ENCODE peak calls at places on chromosomes 2 and 18, in eight cellular contexts. One of them, this sample, is unnamed.

GRCh38 chr2:67186871-67187270 is 210.3 kb upstream of the ETAA1 start:
- DNase-seq in tibial artery: no peak
- DNase-seq in epithelial cell of esophagus: peak
- DNase-seq in MM.1S: no peak
- DNase-seq in AG09309: no peak
- DNase-seq in Caco-2: no peak
- DNase-seq in NB4: no peak
- DNase-seq in neuronal stem cell: no peak
- DNase-seq in this sample: no peak

GRCh38 chr2:171522057-171522803 is at the start of gene CYBRD1:
- DNase-seq in Caco-2: peak
- DNase-seq in tibial artery: peak
- DNase-seq in MM.1S: no peak
- DNase-seq in AG09309: peak
- DNase-seq in epithelial cell of esophagus: peak
- DNase-seq in neuronal stem cell: peak
- DNase-seq in NB4: peak
- DNase-seq in this sample: peak

GRCh38 chr2:61247204-61247812 is 85.3 kb downstream of the C2orf74 start:
- DNase-seq in NB4: no peak
- DNase-seq in neuronal stem cell: no peak
- DNase-seq in epithelial cell of esophagus: peak
- DNase-seq in AG09309: peak
- DNase-seq in MM.1S: no peak
- DNase-seq in Caco-2: no peak
- DNase-seq in tibial artery: no peak
- DNase-seq in this sample: no peak

GRCh38 chr2:74843371-74844298 is 9.7 kb downstream of the HK2 start:
- DNase-seq in NB4: peak
- DNase-seq in tibial artery: no peak
- DNase-seq in neuronal stem cell: no peak
- DNase-seq in AG09309: no peak
- DNase-seq in Caco-2: no peak
- DNase-seq in epithelial cell of esophagus: peak
- DNase-seq in MM.1S: peak
- DNase-seq in this sample: no peak

GRCh38 chr2:63893163-63893562 is 51.5 kb downstream of the UGP2 start:
- DNase-seq in AG09309: no peak
- DNase-seq in epithelial cell of esophagus: no peak
- DNase-seq in tibial artery: no peak
- DNase-seq in MM.1S: no peak
- DNase-seq in neuronal stem cell: no peak
- DNase-seq in NB4: no peak
- DNase-seq in Caco-2: no peak
- DNase-seq in this sample: no peak

GRCh38 chr2:44902767-44903166 is 38.7 kb upstream of the SIX3 start:
- DNase-seq in neuronal stem cell: no peak
- DNase-seq in epithelial cell of esophagus: no peak
- DNase-seq in MM.1S: peak
- DNase-seq in tibial artery: no peak
- DNase-seq in Caco-2: no peak
- DNase-seq in AG09309: no peak
- DNase-seq in NB4: peak
- DNase-seq in this sample: no peak

GRCh38 chr2:65040414-65041261 is 15.6 kb upstream of the CEP68 start:
- DNase-seq in Caco-2: peak
- DNase-seq in epithelial cell of esophagus: peak
- DNase-seq in tibial artery: peak
- DNase-seq in NB4: peak
- DNase-seq in MM.1S: peak
- DNase-seq in neuronal stem cell: peak
- DNase-seq in AG09309: peak
- DNase-seq in this sample: peak

GRCh38 chr2:174330945-174331619 is 3.7 kb upstream of the SP9 start:
- DNase-seq in MM.1S: no peak
- DNase-seq in NB4: no peak
- DNase-seq in AG09309: no peak
- DNase-seq in epithelial cell of esophagus: no peak
- DNase-seq in tibial artery: no peak
- DNase-seq in neuronal stem cell: peak
- DNase-seq in Caco-2: no peak
- DNase-seq in this sample: no peak

GRCh38 chr2:138035597-138036217 is 71.4 kb downstream of the HNMT start:
- DNase-seq in Caco-2: peak
- DNase-seq in epithelial cell of esophagus: peak
- DNase-seq in MM.1S: no peak
- DNase-seq in NB4: no peak
- DNase-seq in neuronal stem cell: no peak
- DNase-seq in tibial artery: no peak
- DNase-seq in AG09309: peak
- DNase-seq in this sample: no peak

GRCh38 chr2:39920318-39920775 is 141.3 kb upstream of the THUMPD2 start:
- DNase-seq in MM.1S: no peak
- DNase-seq in NB4: no peak
- DNase-seq in Caco-2: peak
- DNase-seq in epithelial cell of esophagus: no peak
- DNase-seq in AG09309: no peak
- DNase-seq in tibial artery: no peak
- DNase-seq in neuronal stem cell: no peak
- DNase-seq in this sample: no peak

GRCh38 chr2:191571163-191571769 is 106.7 kb upstream of the NABP1 start:
- DNase-seq in tibial artery: no peak
- DNase-seq in epithelial cell of esophagus: peak
- DNase-seq in MM.1S: peak
- DNase-seq in AG09309: peak
- DNase-seq in Caco-2: no peak
- DNase-seq in NB4: peak
- DNase-seq in neuronal stem cell: no peak
- DNase-seq in this sample: no peak

GRCh38 chr2:11903085-11903484 is 156.7 kb downstream of the LPIN1 start:
- DNase-seq in Caco-2: no peak
- DNase-seq in epithelial cell of esophagus: no peak
- DNase-seq in MM.1S: no peak
- DNase-seq in neuronal stem cell: no peak
- DNase-seq in NB4: peak
- DNase-seq in AG09309: no peak
- DNase-seq in tibial artery: no peak
- DNase-seq in this sample: no peak

GRCh38 chr2:72630767-72631166 is 195.1 kb downstream of the EXOC6B start:
- DNase-seq in Caco-2: no peak
- DNase-seq in tibial artery: no peak
- DNase-seq in NB4: no peak
- DNase-seq in MM.1S: no peak
- DNase-seq in neuronal stem cell: no peak
- DNase-seq in AG09309: no peak
- DNase-seq in epithelial cell of esophagus: peak
- DNase-seq in this sample: no peak

GRCh38 chr2:51237626-51238271 is 205.8 kb upstream of the NRXN1 start:
- DNase-seq in epithelial cell of esophagus: no peak
- DNase-seq in AG09309: no peak
- DNase-seq in neuronal stem cell: no peak
- DNase-seq in MM.1S: no peak
- DNase-seq in Caco-2: no peak
- DNase-seq in NB4: no peak
- DNase-seq in tibial artery: no peak
- DNase-seq in this sample: no peak

GRCh38 chr2:127037456-127037855 is 69.5 kb downstream of the BIN1 start:
- DNase-seq in AG09309: no peak
- DNase-seq in MM.1S: no peak
- DNase-seq in NB4: no peak
- DNase-seq in epithelial cell of esophagus: no peak
- DNase-seq in Caco-2: no peak
- DNase-seq in tibial artery: no peak
- DNase-seq in neuronal stem cell: no peak
- DNase-seq in this sample: no peak

GRCh38 chr18:8091042-8091441 is 518.2 kb upstream of the RAB12 start:
- DNase-seq in neuronal stem cell: no peak
- DNase-seq in NB4: no peak
- DNase-seq in Caco-2: no peak
- DNase-seq in epithelial cell of esophagus: no peak
- DNase-seq in tibial artery: no peak
- DNase-seq in AG09309: no peak
- DNase-seq in MM.1S: no peak
- DNase-seq in this sample: no peak

GRCh38 chr2:12929806-12930205 is 213.1 kb downstream of the TRIB2 start:
- DNase-seq in MM.1S: no peak
- DNase-seq in neuronal stem cell: no peak
- DNase-seq in NB4: no peak
- DNase-seq in Caco-2: no peak
- DNase-seq in epithelial cell of esophagus: no peak
- DNase-seq in AG09309: no peak
- DNase-seq in tibial artery: no peak
- DNase-seq in this sample: no peak

GRCh38 chr2:212345966-212346365 is 192.6 kb downstream of the ERBB4 start:
- DNase-seq in NB4: no peak
- DNase-seq in epithelial cell of esophagus: no peak
- DNase-seq in Caco-2: no peak
- DNase-seq in AG09309: no peak
- DNase-seq in MM.1S: peak
- DNase-seq in neuronal stem cell: no peak
- DNase-seq in tibial artery: no peak
- DNase-seq in this sample: no peak
- H3K4me3 ChIP-seq in NB4: no peak
- H3K4me3 ChIP-seq in epithelial cell of esophagus: no peak
- H3K4me3 ChIP-seq in Caco-2: no peak
- H3K4me3 ChIP-seq in AG09309: no peak
- H3K4me3 ChIP-seq in MM.1S: no peak
- H3K4me3 ChIP-seq in neuronal stem cell: no peak
- H3K4me3 ChIP-seq in tibial artery: no peak
- H3K4me3 ChIP-seq in this sample: no peak

GRCh38 chr2:46077522-46078062 is 219.6 kb upstream of the EPAS1 start:
- DNase-seq in epithelial cell of esophagus: no peak
- DNase-seq in AG09309: no peak
- DNase-seq in Caco-2: no peak
- DNase-seq in neuronal stem cell: no peak
- DNase-seq in tibial artery: no peak
- DNase-seq in NB4: no peak
- DNase-seq in MM.1S: no peak
- DNase-seq in this sample: no peak

GRCh38 chr2:46073540-46074018 is 223.6 kb upstream of the EPAS1 start:
- DNase-seq in neuronal stem cell: no peak
- DNase-seq in NB4: no peak
- DNase-seq in AG09309: peak
- DNase-seq in MM.1S: no peak
- DNase-seq in tibial artery: no peak
- DNase-seq in epithelial cell of esophagus: peak
- DNase-seq in Caco-2: no peak
- DNase-seq in this sample: no peak

GRCh38 chr2:46076251-46076650 is 221.0 kb upstream of the EPAS1 start:
- DNase-seq in Caco-2: no peak
- DNase-seq in MM.1S: no peak
- DNase-seq in neuronal stem cell: no peak
- DNase-seq in epithelial cell of esophagus: no peak
- DNase-seq in NB4: no peak
- DNase-seq in AG09309: no peak
- DNase-seq in tibial artery: no peak
- DNase-seq in this sample: no peak

GRCh38 chr2:46074501-46074900 is 222.7 kb upstream of the EPAS1 start:
- DNase-seq in neuronal stem cell: no peak
- DNase-seq in AG09309: no peak
- DNase-seq in MM.1S: no peak
- DNase-seq in tibial artery: no peak
- DNase-seq in epithelial cell of esophagus: no peak
- DNase-seq in Caco-2: no peak
- DNase-seq in NB4: no peak
- DNase-seq in this sample: no peak

GRCh38 chr2:46075848-46076247 is 221.4 kb upstream of the EPAS1 start:
- DNase-seq in Caco-2: no peak
- DNase-seq in MM.1S: no peak
- DNase-seq in tibial artery: no peak
- DNase-seq in NB4: no peak
- DNase-seq in epithelial cell of esophagus: no peak
- DNase-seq in AG09309: no peak
- DNase-seq in neuronal stem cell: no peak
- DNase-seq in this sample: no peak
- H3K4me3 ChIP-seq in Caco-2: no peak
- H3K4me3 ChIP-seq in MM.1S: no peak
- H3K4me3 ChIP-seq in tibial artery: no peak
- H3K4me3 ChIP-seq in NB4: no peak
- H3K4me3 ChIP-seq in epithelial cell of esophagus: no peak
- H3K4me3 ChIP-seq in AG09309: no peak
- H3K4me3 ChIP-seq in neuronal stem cell: no peak
- H3K4me3 ChIP-seq in this sample: no peak

DNA sequence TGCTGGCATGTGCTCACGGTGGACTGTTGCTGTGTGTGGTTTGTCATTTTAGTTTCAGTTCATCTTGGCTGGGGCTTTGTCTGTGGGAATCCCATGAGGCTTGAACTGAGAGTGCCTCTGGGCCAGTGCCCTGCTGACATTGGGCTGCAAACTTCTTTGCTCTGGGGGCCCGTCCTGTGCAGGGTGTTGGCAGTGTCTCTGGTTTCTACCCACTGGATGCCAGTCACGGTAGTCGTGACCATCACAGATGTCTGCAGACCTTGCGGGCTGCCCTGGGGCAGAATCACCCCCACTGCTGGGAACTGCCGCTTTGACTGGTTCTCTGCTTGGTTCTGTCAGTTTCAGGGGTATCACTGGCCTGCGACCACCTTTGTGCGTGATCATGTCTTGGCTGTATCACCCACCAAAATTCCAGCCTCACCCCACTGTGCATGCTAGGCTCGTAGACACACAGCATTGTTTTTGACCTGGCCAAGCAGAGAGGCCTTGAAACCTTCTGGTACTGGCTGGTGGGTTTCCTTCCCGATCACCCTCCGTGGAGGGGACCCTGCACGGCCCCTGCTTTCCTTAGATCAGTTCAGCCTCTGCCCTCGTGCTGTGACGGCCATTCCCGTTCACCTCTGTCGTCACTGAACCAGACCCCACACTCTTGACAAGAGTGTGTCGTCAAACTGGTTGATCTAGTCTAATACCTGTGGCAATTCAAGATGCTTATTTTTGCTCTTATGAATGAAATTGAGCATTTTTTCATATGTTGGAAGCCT is 57.6 kb downstream of the KCNG2 start:
- DNase-seq in MM.1S: no peak
- DNase-seq in AG09309: no peak
- DNase-seq in neuronal stem cell: no peak
- DNase-seq in Caco-2: no peak
- DNase-seq in NB4: peak
- DNase-seq in epithelial cell of esophagus: no peak
- DNase-seq in tibial artery: no peak
- DNase-seq in this sample: no peak
- H3K4me3 ChIP-seq in MM.1S: no peak
- H3K4me3 ChIP-seq in AG09309: no peak
- H3K4me3 ChIP-seq in neuronal stem cell: no peak
- H3K4me3 ChIP-seq in Caco-2: no peak
- H3K4me3 ChIP-seq in NB4: no peak
- H3K4me3 ChIP-seq in epithelial cell of esophagus: no peak
- H3K4me3 ChIP-seq in tibial artery: no peak
- H3K4me3 ChIP-seq in this sample: no peak

DNA sequence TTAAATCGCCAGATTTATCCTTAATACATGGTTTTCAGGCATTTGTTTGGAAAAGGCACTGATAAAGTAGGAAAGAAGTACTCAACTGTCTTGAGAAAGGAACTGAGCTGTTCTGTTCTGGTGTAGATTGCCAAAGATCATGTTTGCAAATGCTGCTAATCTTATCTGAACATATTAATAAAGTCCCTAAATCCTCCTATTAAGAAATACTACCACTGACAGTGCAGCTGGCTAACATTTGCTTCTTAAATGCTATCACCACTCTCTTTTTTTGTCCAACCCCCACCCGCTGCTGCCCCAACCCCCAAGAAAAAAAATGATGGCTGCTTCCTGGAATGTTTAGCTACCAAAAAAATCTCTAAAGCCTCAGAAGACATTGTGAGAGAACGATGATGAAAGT is 130.7 kb downstream of the CCBE1 start:
- DNase-seq in NB4: no peak
- DNase-seq in MM.1S: no peak
- DNase-seq in AG09309: peak
- DNase-seq in epithelial cell of esophagus: no peak
- DNase-seq in tibial artery: no peak
- DNase-seq in neuronal stem cell: no peak
- DNase-seq in Caco-2: no peak
- DNase-seq in this sample: no peak
- H3K4me3 ChIP-seq in NB4: no peak
- H3K4me3 ChIP-seq in MM.1S: no peak
- H3K4me3 ChIP-seq in AG09309: no peak
- H3K4me3 ChIP-seq in epithelial cell of esophagus: no peak
- H3K4me3 ChIP-seq in tibial artery: no peak
- H3K4me3 ChIP-seq in neuronal stem cell: no peak
- H3K4me3 ChIP-seq in Caco-2: no peak
- H3K4me3 ChIP-seq in this sample: no peak

This sample was measured in left ventricle myocardium inferior.